ENCODE peak calls at places on chromosome X, in six cellular contexts. B is ascending aorta; N is colonic mucosa; Z is CD4-positive, alpha-beta T cell; M is Peyer's patch; E is RWPE1. T is an unnamed sample.

GRCh38 chrX:136468391-136469103 is 19.2 kb upstream of the BRS3 start:
- DNase-seq in B (no peak), N (peak; percentile 19), Z (no peak), M (no peak), E (no peak), T (no peak)

GRCh38 chrX:275967-276587 is 5.1 kb upstream of the PLCXD1 start:
- DNase-seq in B (peak; percentile 88), N (peak; percentile 88), Z (no peak), M (peak; percentile 83), E (peak; percentile 45), T (peak; percentile 43)

GRCh38 chrX:140502491-140503229 is 2.2 kb downstream of the SOX3 start:
- DNase-seq in B (no peak), N (no peak), Z (no peak), M (no peak), E (no peak), T (no peak)

GRCh38 chrX:18884916-18885315 is 99.0 kb downstream of the PHKA2 start:
- DNase-seq in B (no peak), N (no peak), Z (no peak), M (no peak), E (no peak), T (no peak)

GRCh38 chrX:152170621-152171020 is 32.2 kb upstream of the MAGEA10 start:
- DNase-seq in B (no peak), N (no peak), Z (no peak), M (no peak), E (no peak), T (no peak)

GRCh38 chrX:134172588-134173259 is 64.3 kb upstream of the CCDC160 start:
- DNase-seq in B (no peak), N (no peak), Z (peak; percentile 6), M (peak; percentile 33), E (peak; percentile 5), T (no peak)

GRCh38 chrX:71217298-71217697 is 5.7 kb upstream of the GJB1 start:
- DNase-seq in B (no peak), N (no peak), Z (no peak), M (no peak), E (no peak), T (no peak)

GRCh38 chrX:619812-620493 is 10.6 kb upstream of the SHOX start:
- DNase-seq in B (peak; percentile 31), N (no peak), Z (no peak), M (no peak), E (no peak), T (no peak)

GRCh38 chrX:23828894-23829293 is 45.9 kb downstream of the SAT1 start:
- DNase-seq in B (no peak), N (no peak), Z (no peak), M (no peak), E (no peak), T (no peak)

GRCh38 chrX:107420571-107420970 is 28.9 kb upstream of the FRMPD3 start:
- DNase-seq in B (no peak), N (no peak), Z (no peak), M (no peak), E (no peak), T (no peak)

GRCh38 chrX:774536-774935 is 143.9 kb downstream of the SHOX start:
- DNase-seq in B (peak; percentile 22), N (no peak), Z (no peak), M (no peak), E (no peak), T (no peak)

GRCh38 chrX:75156537-75156945 is 458 bp upstream of the ABCB7 start:
- DNase-seq in B (no peak), N (no peak), Z (no peak), M (no peak), E (no peak), T (peak; percentile 10)

GRCh38 chrX:96417695-96418094 is 266.9 kb upstream of the DIAPH2 start:
- DNase-seq in B (no peak), N (no peak), Z (no peak), M (no peak), E (no peak), T (no peak)

GRCh38 chrX:1093112-1093511 is 119.3 kb downstream of the CRLF2 start:
- DNase-seq in B (no peak), N (no peak), Z (peak; percentile 26), M (no peak), E (no peak), T (no peak)

GRCh38 chrX:129845616-129846190 is 2.0 kb upstream of the ZDHHC9 start:
- DNase-seq in B (no peak), N (no peak), Z (no peak), M (no peak), E (no peak), T (no peak)

GRCh38 chrX:108437789-108438623 is at the start of gene COL4A6:
- DNase-seq in B (no peak), N (no peak), Z (no peak), M (no peak), E (peak; percentile 74), T (no peak)

GRCh38 chrX:70477734-70478075 is 33.1 kb downstream of the DLG3 start:
- DNase-seq in B (no peak), N (no peak), Z (no peak), M (no peak), E (no peak), T (no peak)

GRCh38 chrX:134640914-134641313 is 17.4 kb downstream of the PLAC1 start:
- DNase-seq in B (no peak), N (no peak), Z (no peak), M (no peak), E (no peak), T (no peak)

GRCh38 chrX:102517331-102517730 is 792 bp upstream of the TMSB15A start:
- DNase-seq in B (no peak), N (no peak), Z (no peak), M (no peak), E (no peak), T (no peak)

GRCh38 chrX:45824471-45824870 is 623.8 kb upstream of the DIPK2B start:
- DNase-seq in B (peak; percentile 85), N (no peak), Z (no peak), M (no peak), E (peak; percentile 77), T (no peak)

GRCh38 chrX:19629541-19629940 is 114.2 kb upstream of the MAP3K15 start:
- DNase-seq in B (no peak), N (no peak), Z (no peak), M (no peak), E (no peak), T (no peak)

GRCh38 chrX:17025903-17026302 is 79.4 kb downstream of the REPS2 start:
- DNase-seq in B (no peak), N (no peak), Z (no peak), M (no peak), E (no peak), T (no peak)
- H3K27ac ChIP-seq in B (no peak overlapping the region), N (no peak overlapping the region), Z (no peak overlapping the region), M (no peak overlapping the region), E (no peak overlapping the region), T (no peak overlapping the region)

GRCh38 chrX:77119706-77120105 is 327.5 kb upstream of the FGF16 start:
- DNase-seq in B (no peak), N (no peak), Z (no peak), M (no peak), E (no peak), T (no peak)

GRCh38 chrX:77118686-77119085 is 328.5 kb upstream of the FGF16 start:
- DNase-seq in B (no peak), N (no peak), Z (no peak), M (no peak), E (no peak), T (no peak)

DNA sequence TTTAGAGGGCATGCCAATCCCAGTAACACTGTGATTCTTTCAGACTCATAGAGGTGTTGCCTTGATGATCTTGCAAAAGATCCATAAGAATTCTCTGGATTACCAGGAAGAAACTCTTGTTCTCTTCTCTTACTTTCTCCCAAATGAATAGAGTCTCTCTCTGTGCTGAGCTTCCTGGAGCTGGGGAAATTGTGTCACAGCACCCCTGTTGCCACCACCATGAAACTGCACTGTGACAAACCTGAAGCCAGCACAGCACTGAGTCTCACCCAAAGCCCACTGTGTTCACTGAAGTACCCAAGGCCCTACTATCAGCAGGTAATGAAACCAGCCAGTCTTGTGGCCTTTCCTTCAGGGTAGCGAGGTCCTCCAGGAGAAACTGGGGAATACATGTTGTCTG is 332.7 kb upstream of the FGF16 start:
- DNase-seq in B (no peak), N (no peak), Z (no peak), M (no peak), E (no peak), T (no peak)
- H3K27ac ChIP-seq in B (no peak overlapping the region), N (no peak overlapping the region), Z (no peak overlapping the region), M (no peak overlapping the region), E (no peak overlapping the region), T (no peak overlapping the region)

GRCh38 chrX:10611441-10612090 is 8.8 kb downstream of the MID1 start:
- DNase-seq in B (no peak), N (no peak), Z (no peak), M (no peak), E (no peak), T (no peak)

GRCh38 chrX:10603612-10604011 is 16.8 kb downstream of the MID1 start:
- DNase-seq in B (no peak), N (no peak), Z (no peak), M (no peak), E (no peak), T (no peak)

GRCh38 chrX:10607233-10607632 is 13.2 kb downstream of the MID1 start:
- DNase-seq in B (no peak), N (no peak), Z (no peak), M (no peak), E (no peak), T (no peak)

GRCh38 chrX:10612215-10612614 is 8.2 kb downstream of the MID1 start:
- DNase-seq in B (no peak), N (no peak), Z (no peak), M (no peak), E (no peak), T (no peak)

GRCh38 chrX:10608099-10608498 is 12.3 kb downstream of the MID1 start:
- DNase-seq in B (no peak), N (peak; percentile 27), Z (no peak), M (no peak), E (no peak), T (no peak)
- H3K27ac ChIP-seq in B (no peak overlapping the region), N (peak overlapping the region; percentile 19), Z (no peak overlapping the region), M (no peak overlapping the region), E (no peak overlapping the region), T (no peak overlapping the region)

DNA sequence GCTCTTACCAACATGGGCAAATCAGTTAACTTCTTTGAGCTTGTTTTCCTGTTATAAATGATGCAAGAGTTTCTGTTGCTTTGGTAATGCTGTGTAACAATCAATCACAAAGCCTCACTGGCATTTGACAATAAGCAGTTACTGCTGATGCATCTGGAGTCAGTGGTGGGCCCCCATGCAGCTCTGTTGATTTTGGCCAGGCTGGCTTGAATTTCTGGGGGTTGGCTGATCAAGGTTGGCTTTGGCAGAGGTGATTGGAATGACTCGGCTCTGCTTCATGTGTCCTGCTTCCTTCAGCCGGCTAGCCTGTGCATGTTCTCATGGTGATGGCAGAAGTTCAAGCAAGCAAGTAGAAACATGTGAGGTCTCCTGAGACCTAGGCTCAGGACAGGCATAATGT is 90.4 kb downstream of the PHEX start:
- DNase-seq in B (peak; percentile 75), N (no peak), Z (no peak), M (no peak), E (peak; percentile 69), T (no peak)
- H3K27ac ChIP-seq in B (no peak overlapping the region), N (no peak overlapping the region), Z (no peak overlapping the region), M (no peak overlapping the region), E (peak overlapping the region; percentile 83), T (no peak overlapping the region)